ENCODE peak calls at places on chromosomes 1 and 21, in six cellular contexts. One of them, this sample, is unnamed.

GRCh38 chr21:34974162-34974981 is 74.7 kb downstream of the RUNX1 start:
- DNase-seq in WTC11: no peak
- DNase-seq in coronary artery: no peak
- DNase-seq in heart right ventricle: no peak
- DNase-seq in Peyer's patch: peak
- DNase-seq in Calu3: no peak
- DNase-seq in this sample: peak

GRCh38 chr1:219385786-219386427 is 212.2 kb downstream of the LYPLAL1 start:
- DNase-seq in WTC11: peak
- DNase-seq in coronary artery: no peak
- DNase-seq in heart right ventricle: no peak
- DNase-seq in Peyer's patch: no peak
- DNase-seq in Calu3: peak
- DNase-seq in this sample: peak

GRCh38 chr1:201693019-201693372 is 136.0 kb upstream of the IPO9 start:
- DNase-seq in WTC11: no peak
- DNase-seq in coronary artery: no peak
- DNase-seq in heart right ventricle: no peak
- DNase-seq in Peyer's patch: no peak
- DNase-seq in Calu3: no peak
- DNase-seq in this sample: no peak

GRCh38 chr1:228465571-228466146 is 21.5 kb upstream of the RNF187 start:
- DNase-seq in WTC11: no peak
- DNase-seq in coronary artery: no peak
- DNase-seq in heart right ventricle: no peak
- DNase-seq in Peyer's patch: no peak
- DNase-seq in Calu3: no peak
- DNase-seq in this sample: no peak

GRCh38 chr1:86765073-86765472 is 60.7 kb downstream of the SH3GLB1 start:
- DNase-seq in WTC11: no peak
- DNase-seq in coronary artery: no peak
- DNase-seq in heart right ventricle: no peak
- DNase-seq in Peyer's patch: no peak
- DNase-seq in Calu3: no peak
- DNase-seq in this sample: no peak

GRCh38 chr1:209435654-209436566 is 147.6 kb upstream of the CAMK1G start:
- DNase-seq in WTC11: peak
- DNase-seq in coronary artery: no peak
- DNase-seq in heart right ventricle: peak
- DNase-seq in Peyer's patch: no peak
- DNase-seq in Calu3: peak
- DNase-seq in this sample: peak

GRCh38 chr1:8816831-8817412 is 518 bp downstream of the RERE start:
- DNase-seq in WTC11: peak
- DNase-seq in coronary artery: peak
- DNase-seq in heart right ventricle: peak
- DNase-seq in Peyer's patch: peak
- DNase-seq in Calu3: peak
- DNase-seq in this sample: peak

GRCh38 chr1:101739826-101740330 is 256.8 kb downstream of the OLFM3 start:
- DNase-seq in WTC11: no peak
- DNase-seq in coronary artery: no peak
- DNase-seq in heart right ventricle: no peak
- DNase-seq in Peyer's patch: no peak
- DNase-seq in Calu3: no peak
- DNase-seq in this sample: no peak

GRCh38 chr1:154971341-154971998 is 923 bp upstream of the SHC1 start:
- DNase-seq in WTC11: no peak
- DNase-seq in coronary artery: no peak
- DNase-seq in heart right ventricle: no peak
- DNase-seq in Peyer's patch: no peak
- DNase-seq in Calu3: no peak
- DNase-seq in this sample: no peak

GRCh38 chr1:210222288-210223006 is 10.1 kb upstream of the SERTAD4 start:
- DNase-seq in WTC11: no peak
- DNase-seq in coronary artery: no peak
- DNase-seq in heart right ventricle: no peak
- DNase-seq in Peyer's patch: no peak
- DNase-seq in Calu3: peak
- DNase-seq in this sample: no peak

GRCh38 chr1:186463511-186463910 is 2.6 kb upstream of the PDC start:
- DNase-seq in WTC11: peak
- DNase-seq in coronary artery: no peak
- DNase-seq in heart right ventricle: no peak
- DNase-seq in Peyer's patch: no peak
- DNase-seq in Calu3: no peak
- DNase-seq in this sample: no peak

GRCh38 chr1:200931776-200932175 is 37.1 kb downstream of the INAVA start:
- DNase-seq in WTC11: no peak
- DNase-seq in coronary artery: no peak
- DNase-seq in heart right ventricle: no peak
- DNase-seq in Peyer's patch: no peak
- DNase-seq in Calu3: no peak
- DNase-seq in this sample: no peak

GRCh38 chr1:229108598-229109201 is 162.2 kb upstream of the RAB4A start:
- DNase-seq in WTC11: no peak
- DNase-seq in coronary artery: peak
- DNase-seq in heart right ventricle: no peak
- DNase-seq in Peyer's patch: no peak
- DNase-seq in Calu3: peak
- DNase-seq in this sample: no peak

GRCh38 chr1:77538956-77539509 is 143.4 kb downstream of the ZZZ3 start:
- DNase-seq in WTC11: no peak
- DNase-seq in coronary artery: no peak
- DNase-seq in heart right ventricle: no peak
- DNase-seq in Peyer's patch: no peak
- DNase-seq in Calu3: peak
- DNase-seq in this sample: peak

GRCh38 chr1:8516793-8517556 is 199.1 kb downstream of the SLC45A1 start:
- DNase-seq in WTC11: no peak
- DNase-seq in coronary artery: no peak
- DNase-seq in heart right ventricle: no peak
- DNase-seq in Peyer's patch: no peak
- DNase-seq in Calu3: no peak
- DNase-seq in this sample: no peak

GRCh38 chr1:183244466-183244865 is 58.4 kb downstream of the LAMC2 start:
- DNase-seq in WTC11: no peak
- DNase-seq in coronary artery: peak
- DNase-seq in heart right ventricle: peak
- DNase-seq in Peyer's patch: no peak
- DNase-seq in Calu3: no peak
- DNase-seq in this sample: no peak

GRCh38 chr21:36549470-36549869 is 69.5 kb upstream of the CLDN14 start:
- DNase-seq in WTC11: no peak
- DNase-seq in coronary artery: no peak
- DNase-seq in heart right ventricle: no peak
- DNase-seq in Peyer's patch: no peak
- DNase-seq in Calu3: no peak
- DNase-seq in this sample: no peak

GRCh38 chr1:91830242-91831131 is 55.5 kb downstream of the TGFBR3 start:
- DNase-seq in WTC11: no peak
- DNase-seq in coronary artery: peak
- DNase-seq in heart right ventricle: peak
- DNase-seq in Peyer's patch: no peak
- DNase-seq in Calu3: peak
- DNase-seq in this sample: no peak

GRCh38 chr1:14946011-14946359 is 207.6 kb upstream of the TMEM51 start:
- DNase-seq in WTC11: no peak
- DNase-seq in coronary artery: no peak
- DNase-seq in heart right ventricle: no peak
- DNase-seq in Peyer's patch: no peak
- DNase-seq in Calu3: no peak
- DNase-seq in this sample: no peak
- TF ChIP-seq CTCF in WTC11: no peak
- TF ChIP-seq CTCF in coronary artery: no peak
- TF ChIP-seq CTCF in heart right ventricle: no peak
- TF ChIP-seq CTCF in Peyer's patch: no peak
- TF ChIP-seq CTCF in Calu3: no peak
- TF ChIP-seq CTCF in this sample: no peak

GRCh38 chr1:58717979-58718378 is 18.1 kb upstream of the MYSM1 start:
- DNase-seq in WTC11: no peak
- DNase-seq in coronary artery: no peak
- DNase-seq in heart right ventricle: no peak
- DNase-seq in Peyer's patch: peak
- DNase-seq in Calu3: no peak
- DNase-seq in this sample: no peak
- TF ChIP-seq CTCF in WTC11: no peak
- TF ChIP-seq CTCF in coronary artery: no peak
- TF ChIP-seq CTCF in heart right ventricle: no peak
- TF ChIP-seq CTCF in Peyer's patch: no peak
- TF ChIP-seq CTCF in Calu3: no peak
- TF ChIP-seq CTCF in this sample: no peak

GRCh38 chr1:80656011-80656627 is 1144.6 kb upstream of the ADGRL2 start:
- DNase-seq in WTC11: peak
- DNase-seq in coronary artery: no peak
- DNase-seq in heart right ventricle: no peak
- DNase-seq in Peyer's patch: no peak
- DNase-seq in Calu3: peak
- DNase-seq in this sample: no peak
- TF ChIP-seq CTCF in WTC11: peak
- TF ChIP-seq CTCF in coronary artery: no peak
- TF ChIP-seq CTCF in heart right ventricle: no peak
- TF ChIP-seq CTCF in Peyer's patch: peak
- TF ChIP-seq CTCF in Calu3: peak
- TF ChIP-seq CTCF in this sample: no peak

GRCh38 chr21:45443595-45444181 is 38.7 kb downstream of the COL18A1 start:
- DNase-seq in WTC11: no peak
- DNase-seq in coronary artery: no peak
- DNase-seq in heart right ventricle: peak
- DNase-seq in Peyer's patch: no peak
- DNase-seq in Calu3: no peak
- DNase-seq in this sample: no peak
- TF ChIP-seq CTCF in WTC11: no peak
- TF ChIP-seq CTCF in coronary artery: no peak
- TF ChIP-seq CTCF in heart right ventricle: peak
- TF ChIP-seq CTCF in Peyer's patch: no peak
- TF ChIP-seq CTCF in Calu3: no peak
- TF ChIP-seq CTCF in this sample: no peak

GRCh38 chr1:26536521-26536920 is 7.0 kb downstream of the RPS6KA1 start:
- DNase-seq in WTC11: no peak
- DNase-seq in coronary artery: no peak
- DNase-seq in heart right ventricle: no peak
- DNase-seq in Peyer's patch: no peak
- DNase-seq in Calu3: no peak
- DNase-seq in this sample: no peak

GRCh38 chr1:26538480-26539412 is 9.2 kb downstream of the RPS6KA1 start:
- DNase-seq in WTC11: peak
- DNase-seq in coronary artery: peak
- DNase-seq in heart right ventricle: no peak
- DNase-seq in Peyer's patch: peak
- DNase-seq in Calu3: peak
- DNase-seq in this sample: peak

GRCh38 chr1:26539722-26540121 is 10.2 kb downstream of the RPS6KA1 start:
- DNase-seq in WTC11: no peak
- DNase-seq in coronary artery: peak
- DNase-seq in heart right ventricle: no peak
- DNase-seq in Peyer's patch: no peak
- DNase-seq in Calu3: no peak
- DNase-seq in this sample: no peak

GRCh38 chr1:26536081-26536480 is 6.5 kb downstream of the RPS6KA1 start:
- DNase-seq in WTC11: no peak
- DNase-seq in coronary artery: no peak
- DNase-seq in heart right ventricle: no peak
- DNase-seq in Peyer's patch: no peak
- DNase-seq in Calu3: no peak
- DNase-seq in this sample: no peak

GRCh38 chr1:26537951-26538352 is 8.4 kb downstream of the RPS6KA1 start:
- DNase-seq in WTC11: peak
- DNase-seq in coronary artery: no peak
- DNase-seq in heart right ventricle: no peak
- DNase-seq in Peyer's patch: peak
- DNase-seq in Calu3: peak
- DNase-seq in this sample: peak
- TF ChIP-seq CTCF in WTC11: no peak
- TF ChIP-seq CTCF in coronary artery: no peak
- TF ChIP-seq CTCF in heart right ventricle: peak
- TF ChIP-seq CTCF in Peyer's patch: peak
- TF ChIP-seq CTCF in Calu3: no peak
- TF ChIP-seq CTCF in this sample: peak

DNA sequence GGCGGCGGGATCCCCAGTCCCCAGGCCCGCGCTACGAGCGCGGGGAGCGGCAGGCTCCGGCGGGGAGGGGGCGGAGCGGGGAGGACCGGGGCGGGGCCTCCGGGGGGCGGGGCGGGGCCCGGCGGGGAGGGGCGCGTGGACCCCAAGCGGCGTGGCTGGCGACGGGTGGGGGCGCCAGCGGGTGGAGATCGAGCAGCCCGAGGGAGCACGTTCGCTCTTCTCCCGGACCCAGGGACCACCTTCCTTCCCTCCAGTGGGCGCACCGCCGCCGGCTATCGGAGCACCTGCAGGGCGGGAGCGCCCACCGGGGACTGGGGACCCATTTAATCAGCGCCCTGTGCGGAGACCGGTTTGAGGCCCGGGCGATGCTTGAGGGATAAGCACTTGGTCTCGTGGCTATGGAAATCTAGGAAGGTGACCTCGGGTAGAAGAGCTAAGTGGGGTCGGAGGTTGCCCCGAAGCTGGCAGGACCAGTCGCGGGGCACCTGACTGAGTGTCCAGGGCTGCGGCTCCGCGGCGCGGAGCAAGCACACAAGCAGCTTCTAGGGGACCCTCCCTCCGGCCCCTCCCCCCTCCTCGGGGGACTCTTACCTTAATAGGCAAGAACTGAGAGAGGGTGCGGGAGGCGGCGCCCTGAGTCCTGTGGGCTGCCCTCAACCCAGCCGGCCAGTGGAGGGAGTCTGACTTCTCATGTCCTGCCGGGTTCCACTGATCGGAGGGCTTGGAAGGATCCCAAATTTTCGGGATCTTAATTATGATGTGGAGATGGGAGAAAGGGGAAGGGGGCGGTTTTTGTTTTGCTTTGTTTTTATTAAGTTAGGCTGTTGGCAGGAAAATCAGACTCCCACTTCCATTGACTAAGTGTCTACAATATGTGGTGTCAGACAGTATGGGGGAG is at the start of gene TSPAN2:
- DNase-seq in WTC11: peak
- DNase-seq in coronary artery: peak
- DNase-seq in heart right ventricle: peak
- DNase-seq in Peyer's patch: peak
- DNase-seq in Calu3: peak
- DNase-seq in this sample: peak
- TF ChIP-seq CTCF in WTC11: no peak
- TF ChIP-seq CTCF in coronary artery: peak
- TF ChIP-seq CTCF in heart right ventricle: peak
- TF ChIP-seq CTCF in Peyer's patch: peak
- TF ChIP-seq CTCF in Calu3: peak
- TF ChIP-seq CTCF in this sample: no peak

DNA sequence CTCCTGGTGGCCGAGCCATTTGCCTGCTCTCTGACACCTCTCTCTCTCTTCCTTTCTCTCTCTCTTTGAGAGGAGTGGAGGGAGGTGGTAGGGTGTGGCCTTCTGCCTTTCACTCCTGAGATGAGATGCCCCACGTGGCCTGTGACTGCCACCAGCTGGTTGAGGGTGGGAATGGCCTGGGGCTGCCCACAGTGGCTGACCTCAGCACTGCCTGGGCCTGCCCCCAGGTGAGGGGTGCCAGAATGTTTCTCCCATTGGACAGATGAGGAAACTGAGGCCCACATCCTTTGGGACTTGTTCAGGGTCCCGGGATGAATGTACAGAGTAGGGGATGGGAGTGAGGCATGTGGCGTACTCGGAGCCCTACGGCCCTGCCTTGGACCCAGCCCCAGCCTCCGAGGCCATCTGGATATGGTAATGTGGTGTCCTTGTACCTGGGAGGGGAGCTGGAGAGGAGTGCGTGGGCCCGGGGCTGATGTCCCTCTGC is 12.7 kb upstream of the C1orf167 start:
- DNase-seq in WTC11: peak
- DNase-seq in coronary artery: no peak
- DNase-seq in heart right ventricle: peak
- DNase-seq in Peyer's patch: peak
- DNase-seq in Calu3: peak
- DNase-seq in this sample: peak
- TF ChIP-seq CTCF in WTC11: no peak
- TF ChIP-seq CTCF in coronary artery: no peak
- TF ChIP-seq CTCF in heart right ventricle: peak
- TF ChIP-seq CTCF in Peyer's patch: peak
- TF ChIP-seq CTCF in Calu3: peak
- TF ChIP-seq CTCF in this sample: peak